ENCODE peak calls at places on chromosome 3, in five cellular contexts. Z is mammary epithelial cell, B is AG10803, M is neural progenitor cell, V is heart left ventricle. A is an unnamed sample.

GRCh38 chr3:109195812-109196211 is 59.3 kb downstream of the C3orf85 start:
- DNase-seq in Z (no peak), B (no peak), M (no peak), V (no peak), A (no peak)

GRCh38 chr3:81300324-81300927 is 461.0 kb downstream of the GBE1 start:
- DNase-seq in Z (no peak), B (no peak), M (no peak), V (no peak), A (no peak)

GRCh38 chr3:157238527-157238926 is 78.6 kb upstream of the CCNL1 start:
- DNase-seq in Z (no peak), B (no peak), M (no peak), V (no peak), A (no peak)

GRCh38 chr3:12246758-12247157 is 42.1 kb upstream of the PPARG start:
- DNase-seq in Z (no peak), B (no peak), M (no peak), V (no peak), A (no peak)

GRCh38 chr3:42714151-42714852 is 11.7 kb upstream of the HHATL start:
- DNase-seq in Z (no peak), B (no peak), M (no peak), V (no peak), A (no peak)

GRCh38 chr3:78751266-78751665 is 1016.5 kb downstream of the ROBO1 start:
- DNase-seq in Z (peak), B (no peak), M (no peak), V (no peak), A (no peak)

GRCh38 chr3:142152349-142152748 is 3.0 kb upstream of the TFDP2 start:
- DNase-seq in Z (no peak), B (no peak), M (peak), V (no peak), A (no peak)

GRCh38 chr3:150005243-150006102 is 34.8 kb upstream of the PFN2 start:
- DNase-seq in Z (peak), B (peak), M (no peak), V (no peak), A (no peak)

GRCh38 chr3:124510290-124510689 is 220.0 kb upstream of the UMPS start:
- DNase-seq in Z (peak), B (peak), M (no peak), V (no peak), A (no peak)

GRCh38 chr3:154164387-154164786 is 43.2 kb downstream of the ARHGEF26 start:
- DNase-seq in Z (no peak), B (no peak), M (no peak), V (no peak), A (no peak)

GRCh38 chr3:40407007-40407406 is 20.0 kb downstream of the ENTPD3 start:
- DNase-seq in Z (no peak), B (no peak), M (no peak), V (no peak), A (no peak)

GRCh38 chr3:131350506-131350905 is 31.1 kb upstream of the NUDT16 start:
- DNase-seq in Z (peak), B (peak), M (no peak), V (no peak), A (no peak)

GRCh38 chr3:140308535-140308934 is 369.3 kb upstream of the TRIM42 start:
- DNase-seq in Z (no peak), B (no peak), M (no peak), V (no peak), A (no peak)

GRCh38 chr3:69761896-69762789 is 22.9 kb downstream of the MITF start:
- DNase-seq in Z (peak), B (peak), M (no peak), V (no peak), A (no peak)

GRCh38 chr3:168165390-168166269 is 69.9 kb upstream of the GOLIM4 start:
- DNase-seq in Z (peak), B (peak), M (peak), V (peak), A (no peak)

GRCh38 chr3:16132926-16133325 is 41.6 kb upstream of the GALNT15 start:
- DNase-seq in Z (no peak), B (peak), M (no peak), V (peak), A (no peak)

GRCh38 chr3:42796332-42796885 is 7.9 kb downstream of the HIGD1A start:
- DNase-seq in Z (no peak), B (no peak), M (no peak), V (no peak), A (no peak)

GRCh38 chr3:4976109-4976508 is 3.1 kb upstream of the BHLHE40 start:
- DNase-seq in Z (peak), B (peak), M (peak), V (peak), A (no peak)

GRCh38 chr3:4978966-4979400 is 254 bp upstream of the BHLHE40 start:
- DNase-seq in Z (peak), B (peak), M (peak), V (peak), A (peak)

GRCh38 chr3:4978259-4978965 is 825 bp upstream of the BHLHE40 start:
- DNase-seq in Z (peak), B (peak), M (peak), V (peak), A (peak)

GRCh38 chr3:4977889-4978258 is 1.4 kb upstream of the BHLHE40 start:
- DNase-seq in Z (no peak), B (no peak), M (no peak), V (no peak), A (no peak)

DNA sequence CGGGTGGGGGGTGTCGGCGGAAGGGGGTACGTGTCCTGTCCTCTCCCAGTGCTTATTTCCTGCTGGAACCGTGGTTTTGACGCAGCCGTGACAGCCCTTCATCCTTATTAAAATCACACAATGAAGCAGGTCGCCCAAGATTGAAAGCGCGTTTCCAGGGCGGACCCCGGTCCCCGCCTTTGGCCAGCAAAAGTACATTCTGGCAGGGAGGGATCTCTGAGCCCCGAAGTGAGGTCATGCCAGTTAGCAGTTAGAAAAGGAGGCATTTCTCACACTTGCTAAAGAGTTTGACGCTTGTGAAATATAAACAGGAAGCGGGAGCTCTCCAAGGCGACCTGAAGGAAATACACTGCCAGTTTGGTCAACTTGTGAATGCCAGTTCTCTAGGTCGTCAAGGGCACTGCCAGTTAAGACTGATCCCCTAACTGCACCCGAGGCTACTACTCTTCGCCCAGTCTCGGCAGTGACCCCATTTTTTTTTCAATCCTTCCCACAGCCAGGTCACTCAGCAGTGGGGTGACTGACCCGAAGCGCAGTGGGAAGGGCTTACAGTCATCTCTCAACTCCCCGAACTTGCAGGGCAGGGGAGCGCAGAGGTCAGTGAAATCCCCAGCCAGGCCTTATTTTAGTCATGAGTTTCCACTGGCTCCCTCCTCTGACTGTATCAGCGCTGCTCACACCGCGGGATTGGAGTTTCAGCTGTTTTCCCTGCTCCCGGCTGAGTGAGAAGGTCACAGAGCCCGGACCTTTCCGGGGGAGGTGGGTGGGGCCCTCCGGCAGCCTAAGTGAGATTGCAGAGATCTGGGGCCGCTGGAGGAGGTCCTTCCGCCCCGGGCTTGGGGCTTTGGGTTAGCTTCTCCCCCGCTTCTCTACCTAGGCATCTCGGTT is 2.0 kb upstream of the BHLHE40 start:
- DNase-seq in Z (peak), B (peak), M (peak), V (peak), A (peak)
- TF ChIP-seq CTCF in Z (no peak), B (peak), M (no peak), V (peak), A (no peak)

DNA sequence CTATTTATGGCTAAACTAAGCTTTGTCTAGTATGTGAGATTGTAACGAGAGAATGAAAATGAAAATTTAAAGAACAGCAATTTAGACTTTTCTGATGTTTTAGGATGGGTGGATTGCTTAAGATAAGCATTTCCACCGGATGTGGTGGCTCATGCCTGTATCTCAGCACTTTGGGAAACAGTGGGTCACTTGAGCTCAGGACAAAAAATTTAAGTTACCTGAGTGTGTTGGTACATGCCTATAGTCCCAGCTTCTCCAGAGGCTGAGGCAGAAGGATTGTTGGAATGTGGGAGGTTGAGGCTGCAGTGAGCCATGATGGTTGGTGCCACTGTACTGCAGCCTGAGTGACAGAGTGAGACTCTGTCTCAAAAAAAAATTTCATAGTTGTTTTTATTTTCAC is 3.4 kb downstream of the PPP4R2 start:
- DNase-seq in Z (no peak), B (no peak), M (peak), V (no peak), A (no peak)
- H3K4me3 ChIP-seq in Z (no peak), B (peak), M (peak), V (no peak), A (peak)

GRCh38 chr3:178436773-178437172 is 99.5 kb upstream of the KCNMB2 start:
- DNase-seq in Z (no peak), B (peak), M (peak), V (no peak), A (no peak)
- TF ChIP-seq CTCF in Z (peak), B (peak), M (peak), V (peak), A (peak)

GRCh38 chr3:127784865-127785710 is 37.2 kb downstream of the MGLL start:
- DNase-seq in Z (no peak), B (no peak), M (no peak), V (no peak), A (no peak)
- H3K4me3 ChIP-seq in Z (no peak), B (no peak), M (no peak), V (no peak), A (no peak)

GRCh38 chr3:38713121-38713520 is 63.6 kb upstream of the SCN5A start:
- DNase-seq in Z (no peak), B (no peak), M (no peak), V (no peak), A (no peak)

GRCh38 chr3:38702231-38702630 is 52.7 kb upstream of the SCN5A start:
- DNase-seq in Z (no peak), B (no peak), M (no peak), V (no peak), A (no peak)

GRCh38 chr3:38706961-38707360 is 57.5 kb upstream of the SCN5A start:
- DNase-seq in Z (no peak), B (no peak), M (no peak), V (no peak), A (no peak)

GRCh38 chr3:38711321-38711720 is 61.8 kb upstream of the SCN5A start:
- DNase-seq in Z (no peak), B (no peak), M (no peak), V (no peak), A (no peak)

DNA sequence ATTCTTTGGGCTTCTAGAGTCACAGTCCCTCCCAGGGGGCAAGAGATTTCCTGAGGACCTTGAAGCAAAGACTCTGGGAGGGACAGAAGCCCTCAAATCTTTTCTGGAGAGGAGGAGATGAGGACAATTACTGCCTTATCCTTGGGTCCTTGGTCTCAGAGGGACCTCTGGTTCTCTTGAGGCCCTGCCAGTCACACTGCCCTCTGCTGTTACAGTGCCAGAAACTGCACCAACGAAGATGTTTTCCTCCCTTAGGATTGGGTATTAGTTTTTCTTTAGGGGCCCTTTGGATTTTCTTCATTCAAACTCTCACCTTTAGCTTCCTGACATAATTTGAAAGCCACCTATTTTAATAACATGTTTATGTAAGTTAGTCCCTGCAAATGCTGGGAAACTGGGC is 58.2 kb upstream of the SCN5A start:
- DNase-seq in Z (no peak), B (no peak), M (peak), V (no peak), A (no peak)
- TF ChIP-seq CTCF in Z (peak), B (peak), M (peak), V (peak), A (no peak)

DNA sequence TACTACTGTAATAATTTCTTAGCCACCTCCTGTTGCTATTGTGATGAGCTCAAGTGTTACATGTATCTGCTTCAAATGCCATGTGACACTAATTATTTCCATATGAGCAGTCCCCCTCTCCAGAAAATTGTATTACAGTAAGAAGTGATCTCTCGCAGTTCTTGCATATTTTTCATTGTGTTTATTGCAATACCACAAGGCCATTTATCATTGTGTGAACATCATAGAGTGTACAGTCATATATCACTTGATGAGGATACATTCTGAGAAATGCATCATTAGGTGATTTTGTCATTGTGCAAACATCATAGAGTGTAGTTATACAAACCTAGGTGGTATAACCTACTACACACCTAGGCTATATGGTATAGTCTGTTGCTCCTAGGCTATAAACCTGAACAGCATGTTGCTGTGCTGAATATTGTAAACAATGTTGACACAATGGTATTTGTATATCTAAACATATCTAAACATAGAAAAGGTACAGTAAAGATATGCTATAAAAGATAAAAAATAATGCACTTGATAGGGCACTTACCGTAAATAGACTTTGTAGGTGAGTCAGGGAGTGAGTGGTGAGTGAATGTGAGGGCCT is 189.6 kb upstream of the MLF1 start:
- DNase-seq in Z (peak), B (peak), M (no peak), V (no peak), A (no peak)
- H3K4me3 ChIP-seq in Z (no peak), B (no peak), M (no peak), V (no peak), A (no peak)

GRCh38 chr3:177905173-177905894 is 630.9 kb upstream of the KCNMB2 start:
- DNase-seq in Z (peak), B (peak), M (no peak), V (no peak), A (no peak)

GRCh38 chr3:177904661-177905060 is 631.6 kb upstream of the KCNMB2 start:
- DNase-seq in Z (peak), B (peak), M (no peak), V (no peak), A (no peak)

GRCh38 chr3:177906573-177907229 is 629.5 kb upstream of the KCNMB2 start:
- DNase-seq in Z (no peak), B (peak), M (no peak), V (no peak), A (no peak)

DNA sequence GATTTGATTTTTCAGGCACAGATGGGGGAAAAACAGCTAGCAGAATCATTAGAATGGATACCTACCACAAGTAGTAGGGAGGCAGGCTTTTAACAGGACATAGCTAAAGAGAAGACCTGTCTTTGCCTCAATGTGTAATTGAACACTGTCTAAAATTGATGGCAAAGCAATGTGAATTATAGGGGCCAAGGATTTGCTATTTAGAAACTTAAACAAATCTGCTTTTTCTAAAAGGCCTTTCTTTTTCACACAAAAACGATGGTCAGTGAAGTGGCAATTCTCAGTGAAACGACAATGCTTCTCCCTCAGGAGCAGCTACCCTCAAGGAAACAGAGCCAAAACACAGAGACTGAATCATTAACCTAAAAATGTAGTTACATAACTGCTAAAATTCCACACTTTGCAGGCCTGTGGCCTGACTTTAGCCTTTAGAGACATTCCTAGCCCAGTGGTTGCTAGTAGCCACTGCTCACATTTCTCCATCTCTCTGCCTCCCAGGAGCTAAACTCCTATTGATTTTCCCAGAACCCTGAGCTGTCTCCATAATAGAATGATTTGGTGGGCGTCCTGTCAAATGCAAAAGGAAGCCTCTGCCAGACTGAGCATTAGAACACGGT is 630.2 kb upstream of the KCNMB2 start:
- DNase-seq in Z (peak), B (peak), M (peak), V (no peak), A (no peak)
- TF ChIP-seq CTCF in Z (no peak), B (peak), M (no peak), V (no peak), A (no peak)

GRCh38 chr3:178561239-178561638 is 25.0 kb downstream of the KCNMB2 start:
- DNase-seq in Z (no peak), B (no peak), M (no peak), V (no peak), A (no peak)

GRCh38 chr3:178562869-178563232 is 26.6 kb downstream of the KCNMB2 start:
- DNase-seq in Z (no peak), B (peak), M (no peak), V (no peak), A (no peak)

GRCh38 chr3:178560759-178561158 is 24.5 kb downstream of the KCNMB2 start:
- DNase-seq in Z (no peak), B (no peak), M (no peak), V (no peak), A (no peak)

GRCh38 chr3:178558637-178559036 is 22.4 kb downstream of the KCNMB2 start:
- DNase-seq in Z (no peak), B (no peak), M (peak), V (no peak), A (no peak)

GRCh38 chr3:178562143-178562868 is 26.1 kb downstream of the KCNMB2 start:
- DNase-seq in Z (no peak), B (peak), M (no peak), V (peak), A (no peak)
- H3K4me3 ChIP-seq in Z (no peak), B (no peak), M (no peak), V (no peak), A (no peak)

DNA sequence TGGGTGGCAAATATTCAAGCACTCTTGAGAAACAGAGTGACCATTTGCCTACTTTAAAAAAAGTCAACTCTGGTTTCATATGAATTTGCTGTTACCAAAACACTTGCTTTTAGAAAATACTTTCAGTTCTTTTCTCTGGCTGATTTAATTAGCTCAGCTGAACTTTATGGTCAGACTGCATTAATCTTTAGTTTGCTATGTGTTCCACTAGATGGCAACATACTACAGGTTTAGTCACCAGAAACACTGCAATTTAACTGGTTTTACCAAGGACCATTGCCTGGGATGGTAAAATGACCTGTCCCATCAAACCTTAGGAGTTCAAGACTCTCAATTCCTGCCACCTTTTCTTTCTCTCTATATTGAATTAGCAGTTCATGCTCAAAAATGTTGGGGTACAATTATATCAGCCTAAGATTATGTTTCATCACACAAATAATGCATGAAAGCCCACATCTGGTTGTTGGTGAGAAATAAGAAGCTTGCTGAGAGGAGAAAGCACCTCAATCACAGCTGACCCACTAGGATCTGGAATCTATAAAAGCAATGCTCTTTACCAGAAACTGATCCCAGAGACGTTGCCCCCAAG is 14.2 kb downstream of the EIF4E3 start:
- DNase-seq in Z (peak), B (peak), M (peak), V (no peak), A (no peak)
- TF ChIP-seq CTCF in Z (peak), B (peak), M (peak), V (peak), A (peak)

DNA sequence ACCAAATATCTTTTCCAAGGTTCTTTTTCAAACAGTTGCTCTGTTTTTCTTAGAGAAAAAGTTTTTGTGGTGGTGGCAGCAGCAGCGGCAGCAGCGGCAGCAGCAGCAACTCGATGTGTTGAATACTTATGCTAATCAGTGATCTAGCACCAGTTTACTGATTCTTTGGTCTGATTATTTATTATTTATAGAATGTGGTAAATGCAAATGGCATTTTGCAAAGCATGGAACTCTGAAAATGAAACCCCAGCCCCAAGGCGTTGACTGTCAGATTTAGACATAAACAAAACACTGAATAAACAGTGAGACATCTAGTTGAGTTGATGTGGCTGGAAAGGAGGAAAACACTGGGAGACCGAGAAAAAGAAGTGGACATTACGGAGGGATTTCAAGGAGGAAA is 88.7 kb downstream of the GTPBP8 start:
- DNase-seq in Z (no peak), B (no peak), M (no peak), V (no peak), A (no peak)
- H3K4me3 ChIP-seq in Z (no peak), B (no peak), M (peak), V (no peak), A (peak)

A was measured in dorsolateral prefrontal cortex.